ENCODE peak calls at places on chromosome 20, in four cellular contexts. A is tibial artery, B is upper lobe of right lung, X is lung. Z is an unnamed sample.
A peak's percentile ranks its signal among the peaks of the same experiment; 100 is the strongest.

GRCh38 chr20:62366370-62367135 is 559 bp downstream of the LAMA5 start:
- DNase-seq in A (no peak), B (peak; percentile 85), X (no peak), Z (peak; percentile 45)

GRCh38 chr20:19583532-19584175 is 174.4 kb upstream of the RIN2 start:
- DNase-seq in X (peak; percentile 83), A (peak; percentile 59), B (peak; percentile 87), Z (peak; percentile 11)

GRCh38 chr20:35339007-35339406 is 46.8 kb upstream of the FAM83C start:
- DNase-seq in A (no peak), B (no peak), X (no peak), Z (no peak)

GRCh38 chr20:36744764-36745191 is 1.1 kb downstream of the NDRG3 start:
- DNase-seq in A (peak; percentile 46), X (no peak), B (no peak), Z (no peak)

GRCh38 chr20:59081036-59081435 is 38.5 kb upstream of the PRELID3B start:
- DNase-seq in B (no peak), A (no peak), X (no peak), Z (no peak)

GRCh38 chr20:23092409-23092756 is 6.3 kb upstream of the CD93 start:
- DNase-seq in X (no peak), A (no peak), B (no peak), Z (no peak)

GRCh38 chr20:14698125-14698524 is 360.7 kb upstream of the FLRT3 start:
- DNase-seq in A (no peak), B (no peak), X (no peak), Z (no peak)

GRCh38 chr20:40607927-40608326 is 81.1 kb downstream of the MAFB start:
- DNase-seq in B (no peak), A (no peak), X (no peak), Z (no peak)

GRCh38 chr20:62898970-62899632 is 27.2 kb downstream of the DIDO1 start:
- DNase-seq in A (no peak), B (no peak), X (no peak), Z (no peak)

GRCh38 chr20:17614176-17614811 is 44.4 kb downstream of the DSTN start:
- DNase-seq in B (peak; percentile 76), X (no peak), A (peak; percentile 83), Z (no peak)

GRCh38 chr20:52933867-52934266 is 38.3 kb upstream of the TSHZ2 start:
- DNase-seq in B (no peak), X (no peak), A (no peak), Z (no peak)

GRCh38 chr20:7728373-7728772 is 211.9 kb downstream of the HAO1 start:
- DNase-seq in B (no peak), A (no peak), X (no peak), Z (no peak)

GRCh38 chr20:41169791-41170351 is 32.5 kb downstream of the PLCG1 start:
- DNase-seq in A (peak; percentile 19), X (no peak), B (peak; percentile 45), Z (no peak)

GRCh38 chr20:8996817-8997512 is 71.9 kb upstream of the PLCB4 start:
- DNase-seq in B (no peak), X (no peak), A (no peak), Z (no peak)

GRCh38 chr20:36501367-36502006 is 39.8 kb upstream of the MYL9 start:
- DNase-seq in B (no peak), A (no peak), X (no peak), Z (no peak)

GRCh38 chr20:9617940-9618339 is 103.5 kb downstream of the LAMP5 start:
- DNase-seq in X (peak; percentile 33), A (no peak), B (no peak), Z (no peak)

GRCh38 chr20:52959125-52959524 is 13.0 kb upstream of the TSHZ2 start:
- DNase-seq in B (no peak), X (no peak), A (no peak), Z (peak; percentile 76)

GRCh38 chr20:1281279-1282057 is 15.4 kb downstream of the SNPH start:
- DNase-seq in A (no peak), X (no peak), B (no peak), Z (no peak)

GRCh38 chr20:62795023-62795761 is 1.1 kb upstream of the MRGBP start:
- DNase-seq in X (no peak), A (peak; percentile 59), B (peak; percentile 80), Z (peak; percentile 67)

GRCh38 chr20:1654994-1655393 is 2.6 kb downstream of the SIRPG start:
- DNase-seq in A (no peak), B (no peak), X (no peak), Z (no peak)

GRCh38 chr20:2864626-2865025 is 8.7 kb upstream of the PTPRA start:
- DNase-seq in B (no peak), X (no peak), A (no peak), Z (no peak)

GRCh38 chr20:58309607-58310290 is at the start of gene RAB22A:
- DNase-seq in X (peak; percentile 77), A (peak; percentile 74), B (peak; percentile 92), Z (peak; percentile 88)

GRCh38 chr20:13009682-13010406 is 1.1 kb downstream of the SPTLC3 start:
- DNase-seq in B (no peak), A (peak; percentile 23), X (peak; percentile 38), Z (peak; percentile 71)

GRCh38 chr20:21826946-21827345 is 121.5 kb downstream of the PAX1 start:
- DNase-seq in X (no peak), B (no peak), A (no peak), Z (no peak)

GRCh38 chr20:57244221-57244585 is 22.2 kb downstream of the BMP7 start:
- DNase-seq in B (no peak), X (no peak), A (no peak), Z (no peak)

GRCh38 chr20:35503841-35504460 is 25.5 kb downstream of the C20orf173 start:
- DNase-seq in A (no peak), X (no peak), B (no peak), Z (no peak)

GRCh38 chr20:23666189-23666588 is 22.6 kb downstream of the CST4 start:
- DNase-seq in A (no peak), B (no peak), X (no peak), Z (no peak)

GRCh38 chr20:52410746-52411317 is 219.3 kb upstream of the ZFP64 start:
- DNase-seq in X (no peak), B (no peak), A (no peak), Z (no peak)

GRCh38 chr20:41643504-41643938 is 25.3 kb upstream of the CHD6 start:
- DNase-seq in A (no peak), B (peak; percentile 71), X (peak; percentile 66), Z (no peak)

GRCh38 chr20:50409495-50409894 is 100.7 kb upstream of the PTPN1 start:
- DNase-seq in X (no peak), A (peak; percentile 75), B (no peak), Z (no peak)

GRCh38 chr20:2252419-2253060 is 43.3 kb upstream of the TGM3 start:
- DNase-seq in A (no peak), X (no peak), B (no peak), Z (no peak)

GRCh38 chr20:51639206-51639832 is 96.8 kb upstream of the NFATC2 start:
- DNase-seq in B (no peak), X (peak; percentile 58), A (peak; percentile 76), Z (peak; percentile 79)

GRCh38 chr20:62929051-62929538 is 2.8 kb upstream of the DIDO1 start:
- DNase-seq in A (peak; percentile 54), X (peak; percentile 73), B (peak; percentile 87), Z (no peak)

DNA sequence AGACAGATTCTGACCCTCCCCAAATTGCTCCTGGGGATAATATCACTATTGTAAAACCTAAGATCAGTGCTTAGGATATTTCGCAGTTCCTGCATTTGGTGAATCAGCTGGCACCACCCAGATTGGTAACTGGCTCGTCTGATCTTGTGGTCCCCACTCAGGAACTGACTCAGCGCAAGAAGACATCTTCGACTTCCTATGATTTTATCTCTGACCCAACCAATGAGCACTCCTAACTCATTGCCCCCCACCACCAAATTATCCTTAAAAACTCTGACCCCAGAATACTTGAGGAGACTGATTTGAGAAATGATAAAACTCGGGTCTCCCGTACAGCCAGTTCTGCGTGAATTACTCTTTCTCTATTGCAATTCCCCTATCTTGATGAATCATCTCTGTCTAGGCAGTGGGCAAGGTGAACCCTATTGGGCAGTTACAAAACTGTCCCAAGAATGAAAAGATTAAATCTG is 55.7 kb upstream of the PRND start:
- DNase-seq in B (no peak), X (no peak), A (no peak), Z (no peak)
- H3K9me3 ChIP-seq in B (no peaks in the 10 kb centered on the region), X (no peaks in the 10 kb centered on the region), A (no peaks in the 10 kb centered on the region), Z (no peaks in the 10 kb centered on the region)

DNA sequence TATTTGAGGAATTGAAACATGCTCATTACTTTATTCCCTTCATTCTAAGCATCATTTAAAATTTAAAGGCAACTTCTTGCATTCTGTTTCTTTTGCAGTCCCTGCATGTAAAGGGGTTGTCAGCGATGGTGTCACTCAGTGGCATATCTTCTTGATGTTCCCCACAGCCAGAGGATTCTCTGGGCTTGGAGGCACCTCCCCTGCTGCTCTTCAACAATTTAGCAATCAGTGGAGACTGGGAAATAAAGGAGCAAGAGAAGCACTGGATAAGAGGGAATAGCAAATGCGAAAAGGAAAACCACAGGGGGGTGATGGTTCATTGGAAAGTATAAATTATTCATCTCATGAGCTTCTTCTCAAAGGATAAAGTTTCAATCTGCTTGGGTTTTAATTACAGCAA is 30.7 kb upstream of the MC3R start:
- DNase-seq in B (no peak), X (no peak), A (no peak), Z (no peak)
- H3K9me3 ChIP-seq in B (no peaks in the 10 kb centered on the region), X (no peaks in the 10 kb centered on the region), A (no peaks in the 10 kb centered on the region), Z (no peaks in the 10 kb centered on the region)

DNA sequence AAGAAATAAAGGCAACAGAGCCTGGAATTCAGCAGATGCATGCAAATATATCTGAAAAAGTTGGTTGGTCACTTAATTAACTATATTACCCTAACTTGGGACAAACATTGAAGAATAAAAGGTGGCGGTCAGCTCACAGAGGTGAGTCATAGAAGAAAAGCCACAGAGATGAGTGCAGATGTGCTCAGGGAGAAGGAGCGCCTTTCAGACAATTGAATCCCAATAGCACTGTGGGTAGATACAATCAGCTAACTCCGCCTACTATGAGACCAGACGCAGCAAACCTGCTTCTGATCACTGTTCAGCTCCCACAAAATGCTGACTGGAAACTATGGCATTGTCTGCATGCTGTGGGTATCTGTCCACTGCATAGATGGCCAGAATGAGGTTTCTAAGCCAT is 447.8 kb downstream of the PTPRT start:
- DNase-seq in B (no peak), A (no peak), X (no peak), Z (no peak)
- H3K9me3 ChIP-seq in B (no peaks in the 10 kb centered on the region), A (no peaks in the 10 kb centered on the region), X (no peaks in the 10 kb centered on the region), Z (no peaks in the 10 kb centered on the region)

GRCh38 chr20:63968928-63969760 is 586 bp downstream of the ZNF512B start:
- DNase-seq in X (no peak), A (peak; percentile 16), B (peak; percentile 76), Z (no peak)

GRCh38 chr20:63968136-63968927 is 1.4 kb downstream of the ZNF512B start:
- DNase-seq in B (no peak), X (no peak), A (peak; percentile 19), Z (no peak)

GRCh38 chr20:63967330-63968135 is 2.2 kb downstream of the ZNF512B start:
- DNase-seq in A (peak; percentile 17), X (no peak), B (no peak), Z (no peak)

GRCh38 chr20:63966172-63966943 is 3.4 kb downstream of the ZNF512B start:
- DNase-seq in X (no peak), B (no peak), A (no peak), Z (no peak)

DNA sequence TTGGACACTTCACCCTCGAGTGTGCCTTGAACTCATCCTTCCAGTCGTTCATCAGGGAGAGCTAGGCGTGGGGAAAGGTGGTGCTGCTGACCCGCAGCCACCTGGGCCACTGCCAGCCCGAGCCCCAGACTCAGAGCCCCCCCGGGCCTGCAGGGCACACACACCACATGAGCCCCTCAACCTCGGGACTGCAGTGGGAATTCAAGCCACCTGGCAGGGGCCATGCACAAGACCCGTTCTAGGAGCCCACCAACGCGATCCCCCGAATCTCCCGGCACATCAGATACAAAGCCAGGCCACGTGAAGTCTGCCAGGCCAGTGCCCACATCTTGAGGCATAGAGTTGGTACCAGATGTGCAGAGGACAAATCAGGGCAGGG is 2.8 kb downstream of the ZNF512B start:
- DNase-seq in A (peak; percentile 15), X (no peak), B (no peak), Z (no peak)
- H3K9me3 ChIP-seq in A (no peaks in the 10 kb centered on the region), X (no peaks in the 10 kb centered on the region), B (no peaks in the 10 kb centered on the region), Z (no peaks in the 10 kb centered on the region)

Z was measured in OCI-LY7.